ENCODE peak calls at places on chromosomes 1 and 21, in eight cellular contexts. One of them, this sample, is unnamed.

GRCh38 chr1:147156643-147157042 is 15.6 kb downstream of the PRKAB2 start:
- DNase-seq in A549: no peak
- DNase-seq in MCF 10A: no peak
- DNase-seq in endothelial cell: no peak
- DNase-seq in epithelial cell of esophagus: no peak
- DNase-seq in kidney epithelial cell: no peak
- DNase-seq in uterus: no peak
- DNase-seq in fibroblast of lung: no peak
- DNase-seq in this sample: no peak

GRCh38 chr1:205962821-205963221 is 19.6 kb upstream of the SLC26A9 start:
- DNase-seq in A549: no peak
- DNase-seq in MCF 10A: peak; percentile 54
- DNase-seq in endothelial cell: no peak
- DNase-seq in epithelial cell of esophagus: no peak
- DNase-seq in kidney epithelial cell: no peak
- DNase-seq in uterus: no peak
- DNase-seq in fibroblast of lung: no peak
- DNase-seq in this sample: no peak

GRCh38 chr1:26517766-26518049 is 11.9 kb upstream of the RPS6KA1 start:
- DNase-seq in A549: no peak
- DNase-seq in MCF 10A: no peak
- DNase-seq in endothelial cell: no peak
- DNase-seq in epithelial cell of esophagus: no peak
- DNase-seq in kidney epithelial cell: no peak
- DNase-seq in uterus: no peak
- DNase-seq in fibroblast of lung: no peak
- DNase-seq in this sample: no peak

GRCh38 chr1:119966020-119966419 is 69.7 kb upstream of the ADAM30 start:
- DNase-seq in A549: no peak
- DNase-seq in MCF 10A: no peak
- DNase-seq in endothelial cell: no peak
- DNase-seq in epithelial cell of esophagus: no peak
- DNase-seq in kidney epithelial cell: no peak
- DNase-seq in uterus: no peak
- DNase-seq in fibroblast of lung: peak; percentile 57
- DNase-seq in this sample: no peak

GRCh38 chr21:43690346-43690745 is 28.6 kb upstream of the PDXK start:
- DNase-seq in A549: no peak
- DNase-seq in MCF 10A: no peak
- DNase-seq in endothelial cell: no peak
- DNase-seq in epithelial cell of esophagus: no peak
- DNase-seq in kidney epithelial cell: no peak
- DNase-seq in uterus: no peak
- DNase-seq in fibroblast of lung: no peak
- DNase-seq in this sample: no peak

GRCh38 chr1:32816676-32817158 is 441 bp downstream of the YARS1 start:
- DNase-seq in A549: peak; percentile 25
- DNase-seq in MCF 10A: peak; percentile 80
- DNase-seq in endothelial cell: peak; percentile 20
- DNase-seq in epithelial cell of esophagus: peak; percentile 91
- DNase-seq in kidney epithelial cell: no peak
- DNase-seq in uterus: no peak
- DNase-seq in fibroblast of lung: peak; percentile 44
- DNase-seq in this sample: peak; percentile 81

GRCh38 chr1:200304146-200304545 is 105.7 kb downstream of the ZNF281 start:
- DNase-seq in A549: no peak
- DNase-seq in MCF 10A: no peak
- DNase-seq in endothelial cell: no peak
- DNase-seq in epithelial cell of esophagus: no peak
- DNase-seq in kidney epithelial cell: no peak
- DNase-seq in uterus: no peak
- DNase-seq in fibroblast of lung: no peak
- DNase-seq in this sample: no peak

GRCh38 chr1:46646331-46646730 is 21.8 kb downstream of the ATPAF1 start:
- DNase-seq in A549: no peak
- DNase-seq in MCF 10A: no peak
- DNase-seq in endothelial cell: no peak
- DNase-seq in epithelial cell of esophagus: no peak
- DNase-seq in kidney epithelial cell: no peak
- DNase-seq in uterus: no peak
- DNase-seq in fibroblast of lung: no peak
- DNase-seq in this sample: no peak

GRCh38 chr1:211174375-211174774 is 40.4 kb upstream of the KCNH1 start:
- DNase-seq in A549: no peak
- DNase-seq in MCF 10A: peak; percentile 79
- DNase-seq in endothelial cell: no peak
- DNase-seq in epithelial cell of esophagus: peak; percentile 87
- DNase-seq in kidney epithelial cell: no peak
- DNase-seq in uterus: no peak
- DNase-seq in fibroblast of lung: no peak
- DNase-seq in this sample: peak; percentile 67

GRCh38 chr1:12620142-12620865 is 2.3 kb upstream of the DHRS3 start:
- DNase-seq in A549: no peak
- DNase-seq in MCF 10A: no peak
- DNase-seq in endothelial cell: no peak
- DNase-seq in epithelial cell of esophagus: no peak
- DNase-seq in kidney epithelial cell: no peak
- DNase-seq in uterus: no peak
- DNase-seq in fibroblast of lung: no peak
- DNase-seq in this sample: no peak

GRCh38 chr1:3034162-3034561 is 12.9 kb downstream of the ACTRT2 start:
- DNase-seq in A549: no peak
- DNase-seq in MCF 10A: no peak
- DNase-seq in endothelial cell: no peak
- DNase-seq in epithelial cell of esophagus: no peak
- DNase-seq in kidney epithelial cell: no peak
- DNase-seq in uterus: no peak
- DNase-seq in fibroblast of lung: no peak
- DNase-seq in this sample: no peak

GRCh38 chr1:235648954-235649721 is 446 bp downstream of the GNG4 start:
- DNase-seq in A549: peak; percentile 50
- DNase-seq in MCF 10A: peak; percentile 36
- DNase-seq in endothelial cell: peak; percentile 69
- DNase-seq in epithelial cell of esophagus: peak; percentile 71
- DNase-seq in kidney epithelial cell: no peak
- DNase-seq in uterus: peak; percentile 35
- DNase-seq in fibroblast of lung: peak; percentile 58
- DNase-seq in this sample: peak; percentile 51

GRCh38 chr1:151635479-151636072 is 23.7 kb downstream of the SNX27 start:
- DNase-seq in A549: no peak
- DNase-seq in MCF 10A: no peak
- DNase-seq in endothelial cell: no peak
- DNase-seq in epithelial cell of esophagus: no peak
- DNase-seq in kidney epithelial cell: no peak
- DNase-seq in uterus: no peak
- DNase-seq in fibroblast of lung: no peak
- DNase-seq in this sample: no peak

GRCh38 chr1:245111073-245111472 is 43.7 kb upstream of the KIF26B start:
- DNase-seq in A549: no peak
- DNase-seq in MCF 10A: no peak
- DNase-seq in endothelial cell: no peak
- DNase-seq in epithelial cell of esophagus: no peak
- DNase-seq in kidney epithelial cell: no peak
- DNase-seq in uterus: no peak
- DNase-seq in fibroblast of lung: no peak
- DNase-seq in this sample: no peak

GRCh38 chr1:231632119-231632518 is 5.5 kb downstream of the DISC1 start:
- DNase-seq in A549: no peak
- DNase-seq in MCF 10A: no peak
- DNase-seq in endothelial cell: no peak
- DNase-seq in epithelial cell of esophagus: no peak
- DNase-seq in kidney epithelial cell: no peak
- DNase-seq in uterus: no peak
- DNase-seq in fibroblast of lung: no peak
- DNase-seq in this sample: no peak

GRCh38 chr1:229370601-229371021 is 27.8 kb upstream of the CCSAP start:
- DNase-seq in A549: no peak
- DNase-seq in MCF 10A: no peak
- DNase-seq in endothelial cell: no peak
- DNase-seq in epithelial cell of esophagus: no peak
- DNase-seq in kidney epithelial cell: no peak
- DNase-seq in uterus: no peak
- DNase-seq in fibroblast of lung: no peak
- DNase-seq in this sample: no peak

GRCh38 chr1:55813619-55814018 is 598.5 kb upstream of the USP24 start:
- DNase-seq in A549: peak; percentile 12
- DNase-seq in MCF 10A: peak; percentile 63
- DNase-seq in endothelial cell: no peak
- DNase-seq in epithelial cell of esophagus: no peak
- DNase-seq in kidney epithelial cell: no peak
- DNase-seq in uterus: peak; percentile 84
- DNase-seq in fibroblast of lung: peak; percentile 84
- DNase-seq in this sample: no peak

DNA sequence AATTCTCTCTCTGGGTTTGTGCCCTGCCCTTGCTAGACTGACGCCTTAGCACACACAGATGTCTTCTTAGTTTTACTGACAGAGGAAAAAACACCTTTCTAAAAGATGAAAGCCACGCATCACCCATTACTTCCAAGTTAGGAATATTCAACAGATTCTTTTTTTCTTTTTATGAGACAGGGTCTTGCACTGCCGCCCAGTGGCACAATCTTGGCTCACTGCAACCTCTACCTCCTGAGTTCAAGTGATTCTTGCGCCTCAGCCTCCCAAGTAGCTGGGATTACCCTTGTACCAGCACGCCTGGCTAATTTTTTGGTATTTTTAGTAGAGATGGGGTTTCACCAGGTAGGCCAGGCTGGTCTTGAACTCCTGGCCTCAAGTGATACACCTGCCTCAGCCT is 169.2 kb downstream of the APP start:
- DNase-seq in A549: no peak
- DNase-seq in MCF 10A: no peak
- DNase-seq in endothelial cell: no peak
- DNase-seq in epithelial cell of esophagus: no peak
- DNase-seq in kidney epithelial cell: no peak
- DNase-seq in uterus: no peak
- DNase-seq in fibroblast of lung: no peak
- DNase-seq in this sample: no peak
- TF ChIP-seq CTCF in A549: no peak
- TF ChIP-seq CTCF in MCF 10A: no peak
- TF ChIP-seq CTCF in endothelial cell: no peak
- TF ChIP-seq CTCF in epithelial cell of esophagus: no peak
- TF ChIP-seq CTCF in kidney epithelial cell: no peak
- TF ChIP-seq CTCF in uterus: no peak
- TF ChIP-seq CTCF in fibroblast of lung: no peak
- TF ChIP-seq CTCF in this sample: no peak

DNA sequence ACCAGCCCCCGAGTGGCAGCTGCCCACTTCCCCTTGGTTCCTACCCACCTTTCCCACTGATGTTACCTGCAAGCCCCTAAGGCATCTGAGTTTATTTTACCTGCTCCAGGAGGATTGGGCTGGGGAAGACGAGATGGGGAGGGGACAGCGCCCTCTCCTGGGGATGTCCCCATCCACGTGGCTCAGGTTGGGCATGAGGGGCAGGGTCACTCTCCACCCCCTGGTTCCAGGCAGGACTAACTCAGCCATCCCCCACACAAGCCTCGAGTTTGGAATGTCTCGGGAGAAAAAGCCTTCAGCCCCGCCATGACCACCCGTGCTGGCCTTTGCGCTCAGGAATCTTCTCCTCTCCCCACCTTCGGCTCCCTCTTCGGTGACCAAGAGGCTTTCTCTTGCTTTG is 90.0 kb downstream of the ARHGEF10L start:
- DNase-seq in A549: no peak
- DNase-seq in MCF 10A: no peak
- DNase-seq in endothelial cell: peak; percentile 41
- DNase-seq in epithelial cell of esophagus: no peak
- DNase-seq in kidney epithelial cell: no peak
- DNase-seq in uterus: no peak
- DNase-seq in fibroblast of lung: no peak
- DNase-seq in this sample: no peak
- TF ChIP-seq CTCF in A549: no peak
- TF ChIP-seq CTCF in MCF 10A: peak; percentile 13
- TF ChIP-seq CTCF in endothelial cell: peak; percentile 51
- TF ChIP-seq CTCF in epithelial cell of esophagus: peak; percentile 16
- TF ChIP-seq CTCF in kidney epithelial cell: peak; percentile 27
- TF ChIP-seq CTCF in uterus: no peak
- TF ChIP-seq CTCF in fibroblast of lung: no peak
- TF ChIP-seq CTCF in this sample: no peak

GRCh38 chr1:6447016-6447817 is 18.8 kb downstream of the TNFRSF25 start:
- DNase-seq in A549: no peak
- DNase-seq in MCF 10A: no peak
- DNase-seq in endothelial cell: no peak
- DNase-seq in epithelial cell of esophagus: no peak
- DNase-seq in kidney epithelial cell: no peak
- DNase-seq in uterus: no peak
- DNase-seq in fibroblast of lung: no peak
- DNase-seq in this sample: no peak
- TF ChIP-seq CTCF in A549: no peak
- TF ChIP-seq CTCF in MCF 10A: no peak
- TF ChIP-seq CTCF in endothelial cell: no peak
- TF ChIP-seq CTCF in epithelial cell of esophagus: no peak
- TF ChIP-seq CTCF in kidney epithelial cell: no peak
- TF ChIP-seq CTCF in uterus: no peak
- TF ChIP-seq CTCF in fibroblast of lung: no peak
- TF ChIP-seq CTCF in this sample: no peak

DNA sequence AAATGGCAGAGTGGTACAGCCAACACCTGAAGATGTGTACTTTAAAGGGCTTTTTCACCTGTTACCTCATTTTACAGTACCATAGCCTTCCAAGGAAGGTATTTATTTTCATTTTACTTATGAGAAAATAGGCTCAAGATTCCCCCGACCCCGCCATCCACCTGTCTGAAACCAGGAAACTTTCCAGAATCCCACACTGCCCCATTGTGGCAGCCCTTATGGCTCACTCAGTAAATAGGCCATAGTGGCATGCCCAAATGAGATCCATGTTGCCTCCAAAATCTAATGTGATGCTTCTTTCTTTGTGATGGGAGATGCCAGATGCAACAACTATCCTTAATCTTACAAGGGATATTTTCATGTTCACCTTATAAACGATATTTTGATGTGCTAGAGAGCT is 97.8 kb downstream of the EBNA1BP2 start:
- DNase-seq in A549: peak; percentile 35
- DNase-seq in MCF 10A: peak; percentile 32
- DNase-seq in endothelial cell: peak; percentile 26
- DNase-seq in epithelial cell of esophagus: peak; percentile 44
- DNase-seq in kidney epithelial cell: no peak
- DNase-seq in uterus: no peak
- DNase-seq in fibroblast of lung: no peak
- DNase-seq in this sample: peak; percentile 36
- TF ChIP-seq CTCF in A549: peak; percentile 32
- TF ChIP-seq CTCF in MCF 10A: peak; percentile 28
- TF ChIP-seq CTCF in endothelial cell: no peak
- TF ChIP-seq CTCF in epithelial cell of esophagus: peak; percentile 34
- TF ChIP-seq CTCF in kidney epithelial cell: peak; percentile 42
- TF ChIP-seq CTCF in uterus: no peak
- TF ChIP-seq CTCF in fibroblast of lung: no peak
- TF ChIP-seq CTCF in this sample: no peak

This sample was measured in RWPE1.